ENCODE peak calls at places on chromosomes 13 and 19, in four cellular contexts. E, D, I and G are unnamed samples.

GRCh38 chr19:41872775-41873647 is 4.1 kb upstream of the CD79A start:
- DNase-seq in I (peak), D (peak), E (peak), G (no peak)

GRCh38 chr19:1218751-1219567 is 13.4 kb downstream of the STK11 start:
- DNase-seq in E (no peak), D (no peak), I (no peak), G (no peak)

GRCh38 chr19:44308011-44308410 is 3.2 kb upstream of the ZNF235 start:
- DNase-seq in I (no peak), D (peak), E (no peak), G (no peak)

GRCh38 chr19:10643968-10644290 is 10.2 kb upstream of the ILF3 start:
- DNase-seq in E (no peak), I (no peak), D (no peak), G (no peak)

GRCh38 chr19:17337675-17338439 is 504 bp downstream of the GTPBP3 start:
- DNase-seq in E (no peak), D (peak), I (peak), G (no peak)

GRCh38 chr13:40483601-40484000 is 182.8 kb downstream of the FOXO1 start:
- DNase-seq in E (no peak), I (no peak), D (no peak), G (no peak)

GRCh38 chr13:73334459-73334858 is 275.7 kb downstream of the KLF5 start:
- DNase-seq in E (no peak), D (peak), I (no peak), G (no peak)

GRCh38 chr19:10352764-10353671 is 13.6 kb upstream of the ICAM3 start:
- DNase-seq in D (no peak), I (no peak), E (no peak), G (no peak)

GRCh38 chr13:76711515-76712182 is 174.6 kb downstream of the KCTD12 start:
- DNase-seq in E (no peak), I (no peak), D (peak), G (peak)

GRCh38 chr13:20686863-20687579 is 16.5 kb upstream of the IL17D start:
- DNase-seq in E (no peak), I (no peak), D (no peak), G (no peak)

GRCh38 chr19:6460099-6460884 is 700 bp upstream of the SLC25A23 start:
- DNase-seq in E (peak), D (peak), I (peak), G (peak)

GRCh38 chr13:32581177-32581786 is 5.0 kb upstream of the PDS5B start:
- DNase-seq in E (no peak), I (no peak), D (no peak), G (no peak)

GRCh38 chr19:35592226-35592625 is 6.3 kb downstream of the PMIS2 start:
- DNase-seq in I (peak), D (peak), E (no peak), G (no peak)

GRCh38 chr13:80213201-80213600 is 127.7 kb downstream of the SPRY2 start:
- DNase-seq in E (no peak), D (no peak), I (no peak), G (no peak)